ENCODE peak calls at places on chromosomes 3 and 15, in eight cellular contexts. One of them, this sample, is unnamed.
A peak's percentile ranks its signal among the peaks of the same experiment; 100 is the strongest.

GRCh38 chr3:72155391-72156064 is 370.6 kb upstream of the PROK2 start:
- DNase-seq in K562: peak; percentile 53
- DNase-seq in HCT116: no peak
- DNase-seq in A549: peak; percentile 56
- DNase-seq in HepG2: peak; percentile 81
- DNase-seq in HL-60: no peak
- DNase-seq in GM23338: no peak
- DNase-seq in GM12878: no peak
- DNase-seq in this sample: peak; percentile 36

GRCh38 chr3:131591394-131591990 is 88.7 kb upstream of the MRPL3 start:
- DNase-seq in K562: no peak
- DNase-seq in HCT116: no peak
- DNase-seq in A549: peak; percentile 17
- DNase-seq in HepG2: no peak
- DNase-seq in HL-60: no peak
- DNase-seq in GM23338: no peak
- DNase-seq in GM12878: no peak
- DNase-seq in this sample: no peak

GRCh38 chr15:40249477-40250303 is 10.8 kb downstream of the PAK6 start:
- DNase-seq in K562: no peak
- DNase-seq in HCT116: no peak
- DNase-seq in A549: no peak
- DNase-seq in HepG2: no peak
- DNase-seq in HL-60: no peak
- DNase-seq in GM23338: no peak
- DNase-seq in GM12878: no peak
- DNase-seq in this sample: no peak

GRCh38 chr3:129248286-129248979 is 973 bp upstream of the COPG1 start:
- DNase-seq in K562: no peak
- DNase-seq in HCT116: no peak
- DNase-seq in A549: no peak
- DNase-seq in HepG2: no peak
- DNase-seq in HL-60: no peak
- DNase-seq in GM23338: no peak
- DNase-seq in GM12878: no peak
- DNase-seq in this sample: no peak

GRCh38 chr3:118587037-118587741 is 447.5 kb downstream of the IGSF11 start:
- DNase-seq in K562: no peak
- DNase-seq in HCT116: no peak
- DNase-seq in A549: no peak
- DNase-seq in HepG2: no peak
- DNase-seq in HL-60: no peak
- DNase-seq in GM23338: no peak
- DNase-seq in GM12878: no peak
- DNase-seq in this sample: no peak

GRCh38 chr3:4410174-4410573 is 56.9 kb downstream of the SUMF1 start:
- DNase-seq in K562: no peak
- DNase-seq in HCT116: no peak
- DNase-seq in A549: no peak
- DNase-seq in HepG2: no peak
- DNase-seq in HL-60: no peak
- DNase-seq in GM23338: no peak
- DNase-seq in GM12878: no peak
- DNase-seq in this sample: no peak

GRCh38 chr15:63601727-63602185 is 4.6 kb downstream of the FBXL22 start:
- DNase-seq in K562: no peak
- DNase-seq in HCT116: no peak
- DNase-seq in A549: no peak
- DNase-seq in HepG2: no peak
- DNase-seq in HL-60: no peak
- DNase-seq in GM23338: peak; percentile 20
- DNase-seq in GM12878: no peak
- DNase-seq in this sample: no peak

GRCh38 chr3:50525987-50526386 is 22.6 kb upstream of the CACNA2D2 start:
- DNase-seq in K562: peak; percentile 88
- DNase-seq in HCT116: peak; percentile 22
- DNase-seq in A549: peak; percentile 19
- DNase-seq in HepG2: peak; percentile 25
- DNase-seq in HL-60: peak; percentile 63
- DNase-seq in GM23338: peak; percentile 92
- DNase-seq in GM12878: no peak
- DNase-seq in this sample: no peak

GRCh38 chr3:128226794-128227399 is 73.6 kb downstream of the EEFSEC start:
- DNase-seq in K562: peak; percentile 80
- DNase-seq in HCT116: peak; percentile 10
- DNase-seq in A549: peak; percentile 29
- DNase-seq in HepG2: peak; percentile 31
- DNase-seq in HL-60: peak; percentile 10
- DNase-seq in GM23338: peak; percentile 71
- DNase-seq in GM12878: no peak
- DNase-seq in this sample: peak; percentile 10

GRCh38 chr3:98901032-98901464 is 447 bp downstream of the DCBLD2 start:
- DNase-seq in K562: peak; percentile 39
- DNase-seq in HCT116: no peak
- DNase-seq in A549: peak; percentile 69
- DNase-seq in HepG2: peak; percentile 32
- DNase-seq in HL-60: peak; percentile 8
- DNase-seq in GM23338: peak; percentile 80
- DNase-seq in GM12878: no peak
- DNase-seq in this sample: no peak

GRCh38 chr15:41161336-41161735 is 45.3 kb upstream of the INO80 start:
- DNase-seq in K562: no peak
- DNase-seq in HCT116: no peak
- DNase-seq in A549: peak; percentile 39
- DNase-seq in HepG2: no peak
- DNase-seq in HL-60: no peak
- DNase-seq in GM23338: no peak
- DNase-seq in GM12878: no peak
- DNase-seq in this sample: no peak

GRCh38 chr3:151584603-151585002 is 123.7 kb upstream of the IGSF10 start:
- DNase-seq in K562: no peak
- DNase-seq in HCT116: no peak
- DNase-seq in A549: no peak
- DNase-seq in HepG2: no peak
- DNase-seq in HL-60: peak; percentile 79
- DNase-seq in GM23338: peak; percentile 18
- DNase-seq in GM12878: peak; percentile 5
- DNase-seq in this sample: no peak

GRCh38 chr15:69346112-69346511 is 47.4 kb downstream of the PAQR5 start:
- DNase-seq in K562: no peak
- DNase-seq in HCT116: no peak
- DNase-seq in A549: no peak
- DNase-seq in HepG2: no peak
- DNase-seq in HL-60: no peak
- DNase-seq in GM23338: no peak
- DNase-seq in GM12878: no peak
- DNase-seq in this sample: no peak

GRCh38 chr15:99909914-99910313 is 176.7 kb upstream of the LYSMD4 start:
- DNase-seq in K562: peak; percentile 22
- DNase-seq in HCT116: peak; percentile 38
- DNase-seq in A549: peak; percentile 52
- DNase-seq in HepG2: peak; percentile 9
- DNase-seq in HL-60: no peak
- DNase-seq in GM23338: peak; percentile 69
- DNase-seq in GM12878: no peak
- DNase-seq in this sample: no peak

GRCh38 chr15:28086175-28086703 is 12.9 kb downstream of the OCA2 start:
- DNase-seq in K562: peak; percentile 63
- DNase-seq in HCT116: peak; percentile 26
- DNase-seq in A549: peak; percentile 70
- DNase-seq in HepG2: peak; percentile 60
- DNase-seq in HL-60: peak; percentile 55
- DNase-seq in GM23338: peak; percentile 84
- DNase-seq in GM12878: peak; percentile 25
- DNase-seq in this sample: peak; percentile 41

DNA sequence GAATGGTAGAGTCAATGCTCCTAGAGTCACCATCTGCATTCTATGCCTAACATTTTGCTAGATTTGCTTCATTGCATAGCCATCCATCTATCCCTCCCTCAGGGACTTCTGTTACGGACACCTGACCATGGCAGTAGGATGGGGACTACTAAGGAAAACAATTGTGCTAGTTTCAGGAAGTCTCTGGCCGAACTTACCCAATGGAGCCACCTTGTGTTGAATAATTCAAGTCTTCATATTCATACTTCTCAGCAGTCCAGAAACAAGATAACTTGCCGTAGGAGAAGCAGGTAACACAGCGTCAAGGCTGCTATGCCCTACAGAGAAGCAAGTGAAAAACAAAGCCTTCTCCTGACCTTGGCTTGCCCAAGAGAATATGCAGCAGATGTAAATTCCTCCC is 685.3 kb downstream of the GRM7 start:
- DNase-seq in K562: no peak
- DNase-seq in HCT116: peak; percentile 26
- DNase-seq in A549: peak; percentile 23
- DNase-seq in HepG2: no peak
- DNase-seq in HL-60: no peak
- DNase-seq in GM23338: no peak
- DNase-seq in GM12878: no peak
- DNase-seq in this sample: no peak
- TF ChIP-seq REST in K562: no peak
- TF ChIP-seq REST in HCT116: no peak
- TF ChIP-seq REST in A549: no peak
- TF ChIP-seq REST in HepG2: no peak
- TF ChIP-seq REST in HL-60: no peak
- TF ChIP-seq REST in GM23338: no peak
- TF ChIP-seq REST in GM12878: no peak
- TF ChIP-seq REST in this sample: no peak

GRCh38 chr15:37083610-37084009 is 16.7 kb downstream of the MEIS2 start:
- DNase-seq in K562: no peak
- DNase-seq in HCT116: no peak
- DNase-seq in A549: no peak
- DNase-seq in HepG2: no peak
- DNase-seq in HL-60: no peak
- DNase-seq in GM23338: no peak
- DNase-seq in GM12878: no peak
- DNase-seq in this sample: no peak

GRCh38 chr15:37086521-37086920 is 13.8 kb downstream of the MEIS2 start:
- DNase-seq in K562: no peak
- DNase-seq in HCT116: no peak
- DNase-seq in A549: no peak
- DNase-seq in HepG2: no peak
- DNase-seq in HL-60: no peak
- DNase-seq in GM23338: no peak
- DNase-seq in GM12878: no peak
- DNase-seq in this sample: no peak

GRCh38 chr15:37086120-37086519 is 14.2 kb downstream of the MEIS2 start:
- DNase-seq in K562: no peak
- DNase-seq in HCT116: no peak
- DNase-seq in A549: no peak
- DNase-seq in HepG2: no peak
- DNase-seq in HL-60: no peak
- DNase-seq in GM23338: no peak
- DNase-seq in GM12878: no peak
- DNase-seq in this sample: no peak

GRCh38 chr15:37087050-37087691 is 13.2 kb downstream of the MEIS2 start:
- DNase-seq in K562: no peak
- DNase-seq in HCT116: no peak
- DNase-seq in A549: no peak
- DNase-seq in HepG2: no peak
- DNase-seq in HL-60: no peak
- DNase-seq in GM23338: no peak
- DNase-seq in GM12878: no peak
- DNase-seq in this sample: no peak

DNA sequence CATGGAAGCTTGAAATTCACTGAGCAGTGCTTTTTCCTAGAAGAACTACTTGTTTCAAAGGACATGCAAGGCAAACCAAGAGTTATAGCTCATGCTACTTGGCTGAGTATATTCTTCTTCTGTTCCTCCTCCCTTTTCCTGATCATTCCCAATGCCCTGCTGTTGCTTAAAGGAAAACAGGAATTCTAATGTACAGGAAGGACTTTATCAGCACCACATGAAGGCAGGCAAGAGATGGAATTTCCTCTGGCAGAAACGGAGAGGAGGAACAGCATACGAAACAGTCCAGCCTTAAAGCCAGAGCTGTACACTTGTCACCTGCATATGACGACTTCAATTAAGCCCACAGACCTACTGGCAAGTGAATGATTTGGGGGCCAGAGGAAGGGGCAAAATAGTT is 15.7 kb downstream of the MEIS2 start:
- DNase-seq in K562: no peak
- DNase-seq in HCT116: no peak
- DNase-seq in A549: no peak
- DNase-seq in HepG2: no peak
- DNase-seq in HL-60: no peak
- DNase-seq in GM23338: no peak
- DNase-seq in GM12878: no peak
- DNase-seq in this sample: no peak
- TF ChIP-seq REST in K562: no peak
- TF ChIP-seq REST in HCT116: no peak
- TF ChIP-seq REST in A549: no peak
- TF ChIP-seq REST in HepG2: no peak
- TF ChIP-seq REST in HL-60: no peak
- TF ChIP-seq REST in GM23338: no peak
- TF ChIP-seq REST in GM12878: no peak
- TF ChIP-seq REST in this sample: no peak

DNA sequence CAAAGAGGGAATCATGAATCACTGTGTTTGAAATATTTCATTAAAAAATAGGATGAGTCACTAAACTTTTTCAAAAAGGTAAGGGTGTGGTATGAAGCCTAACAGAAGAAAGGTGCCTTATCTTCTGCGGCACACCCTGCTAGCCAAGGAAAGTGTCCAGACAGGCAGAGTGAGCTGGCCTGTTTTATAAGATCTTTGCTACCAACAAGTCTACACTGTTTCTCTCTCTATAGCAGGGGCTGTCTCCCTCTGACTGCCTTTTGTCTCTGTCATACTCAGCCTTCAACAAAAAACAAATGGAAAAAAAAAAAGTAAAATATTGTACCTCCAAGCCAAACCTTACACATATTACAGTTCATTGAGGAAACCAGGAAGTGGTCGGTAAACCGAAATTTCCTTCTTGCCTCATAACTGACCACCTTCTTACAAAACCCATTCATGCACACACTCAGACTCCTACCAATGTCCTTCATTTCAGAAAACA is 9.1 kb downstream of the ZDHHC3 start:
- DNase-seq in K562: peak; percentile 81
- DNase-seq in HCT116: peak; percentile 79
- DNase-seq in A549: no peak
- DNase-seq in HepG2: no peak
- DNase-seq in HL-60: peak; percentile 89
- DNase-seq in GM23338: no peak
- DNase-seq in GM12878: no peak
- DNase-seq in this sample: no peak
- TF ChIP-seq REST in K562: no peak
- TF ChIP-seq REST in HCT116: no peak
- TF ChIP-seq REST in A549: no peak
- TF ChIP-seq REST in HepG2: no peak
- TF ChIP-seq REST in HL-60: peak; percentile 66
- TF ChIP-seq REST in GM23338: no peak
- TF ChIP-seq REST in GM12878: no peak
- TF ChIP-seq REST in this sample: no peak

DNA sequence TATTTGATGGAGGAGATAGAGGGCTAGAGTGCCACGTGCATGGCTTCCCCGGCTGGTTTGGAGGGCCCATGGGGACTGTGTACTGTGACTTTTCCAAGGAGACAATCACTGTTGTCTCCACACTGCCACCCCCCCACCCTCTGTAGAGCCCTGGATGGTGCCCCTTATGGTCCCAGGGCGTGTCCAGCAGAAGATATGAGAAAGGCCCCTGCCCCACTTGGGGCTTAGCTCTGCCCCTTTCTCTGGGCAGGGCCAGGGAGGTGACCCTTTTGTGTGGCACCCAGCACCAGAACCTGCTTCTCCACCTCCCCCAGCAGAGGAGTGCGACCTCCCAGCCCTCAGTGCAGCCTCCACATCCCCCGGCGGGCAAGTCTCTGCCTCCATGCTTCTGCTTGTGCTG is 32.1 kb downstream of the SPSB4 start:
- DNase-seq in K562: no peak
- DNase-seq in HCT116: no peak
- DNase-seq in A549: no peak
- DNase-seq in HepG2: no peak
- DNase-seq in HL-60: no peak
- DNase-seq in GM23338: no peak
- DNase-seq in GM12878: no peak
- DNase-seq in this sample: no peak
- TF ChIP-seq REST in K562: no peak
- TF ChIP-seq REST in HCT116: no peak
- TF ChIP-seq REST in A549: no peak
- TF ChIP-seq REST in HepG2: no peak
- TF ChIP-seq REST in HL-60: no peak
- TF ChIP-seq REST in GM23338: no peak
- TF ChIP-seq REST in GM12878: no peak
- TF ChIP-seq REST in this sample: no peak

This sample was measured in Panc1.